ENCODE peak calls at places on chromosome 7, in six cellular contexts. One of them, this sample, is unnamed.

GRCh38 chr7:116259821-116260440 is 49.6 kb downstream of the TES start:
- DNase-seq in GM12878: no peak
- DNase-seq in transverse colon: no peak
- DNase-seq in H1: no peak
- DNase-seq in endothelial cell of umbilical vein: peak
- DNase-seq in sigmoid colon: no peak
- DNase-seq in this sample: no peak

GRCh38 chr7:75660566-75661215 is 78.0 kb downstream of the HIP1 start:
- DNase-seq in GM12878: no peak
- DNase-seq in transverse colon: no peak
- DNase-seq in H1: no peak
- DNase-seq in endothelial cell of umbilical vein: no peak
- DNase-seq in sigmoid colon: no peak
- DNase-seq in this sample: no peak

GRCh38 chr7:381211-382117 is 91.5 kb downstream of the FOXL3 start:
- DNase-seq in GM12878: no peak
- DNase-seq in transverse colon: no peak
- DNase-seq in H1: no peak
- DNase-seq in endothelial cell of umbilical vein: no peak
- DNase-seq in sigmoid colon: no peak
- DNase-seq in this sample: peak

GRCh38 chr7:48148311-48148710 is 22.9 kb upstream of the ABCA13 start:
- DNase-seq in GM12878: no peak
- DNase-seq in transverse colon: peak
- DNase-seq in H1: no peak
- DNase-seq in endothelial cell of umbilical vein: no peak
- DNase-seq in sigmoid colon: no peak
- DNase-seq in this sample: no peak

GRCh38 chr7:55467047-55467593 is 102.0 kb downstream of the LANCL2 start:
- DNase-seq in GM12878: no peak
- DNase-seq in transverse colon: no peak
- DNase-seq in H1: no peak
- DNase-seq in endothelial cell of umbilical vein: no peak
- DNase-seq in sigmoid colon: no peak
- DNase-seq in this sample: no peak

GRCh38 chr7:92461027-92462003 is 14.0 kb downstream of the GATAD1 start:
- DNase-seq in GM12878: no peak
- DNase-seq in transverse colon: peak
- DNase-seq in H1: no peak
- DNase-seq in endothelial cell of umbilical vein: peak
- DNase-seq in sigmoid colon: no peak
- DNase-seq in this sample: no peak

GRCh38 chr7:28481131-28481926 is 69.0 kb downstream of the CREB5 start:
- DNase-seq in GM12878: peak
- DNase-seq in transverse colon: no peak
- DNase-seq in H1: no peak
- DNase-seq in endothelial cell of umbilical vein: peak
- DNase-seq in sigmoid colon: no peak
- DNase-seq in this sample: no peak

GRCh38 chr7:82559203-82559805 is 115.7 kb upstream of the CACNA2D1 start:
- DNase-seq in GM12878: no peak
- DNase-seq in transverse colon: peak
- DNase-seq in H1: no peak
- DNase-seq in endothelial cell of umbilical vein: peak
- DNase-seq in sigmoid colon: no peak
- DNase-seq in this sample: no peak

GRCh38 chr7:36037121-36037662 is 115.9 kb upstream of the EEPD1 start:
- DNase-seq in GM12878: no peak
- DNase-seq in transverse colon: peak
- DNase-seq in H1: no peak
- DNase-seq in endothelial cell of umbilical vein: peak
- DNase-seq in sigmoid colon: no peak
- DNase-seq in this sample: peak

GRCh38 chr7:158113321-158114025 is 474.1 kb downstream of the PTPRN2 start:
- DNase-seq in GM12878: no peak
- DNase-seq in transverse colon: no peak
- DNase-seq in H1: no peak
- DNase-seq in endothelial cell of umbilical vein: no peak
- DNase-seq in sigmoid colon: no peak
- DNase-seq in this sample: no peak

GRCh38 chr7:112122835-112123234 is 83.4 kb downstream of the DOCK4 start:
- DNase-seq in GM12878: no peak
- DNase-seq in transverse colon: no peak
- DNase-seq in H1: no peak
- DNase-seq in endothelial cell of umbilical vein: no peak
- DNase-seq in sigmoid colon: no peak
- DNase-seq in this sample: no peak

GRCh38 chr7:22601812-22602568 is 102.0 kb upstream of the STEAP1B start:
- DNase-seq in GM12878: no peak
- DNase-seq in transverse colon: no peak
- DNase-seq in H1: no peak
- DNase-seq in endothelial cell of umbilical vein: peak
- DNase-seq in sigmoid colon: no peak
- DNase-seq in this sample: no peak

GRCh38 chr7:114793155-114793849 is 128.6 kb upstream of the MDFIC start:
- DNase-seq in GM12878: no peak
- DNase-seq in transverse colon: no peak
- DNase-seq in H1: no peak
- DNase-seq in endothelial cell of umbilical vein: peak
- DNase-seq in sigmoid colon: no peak
- DNase-seq in this sample: no peak

GRCh38 chr7:20785211-20786048 is 1.3 kb downstream of the SP8 start:
- DNase-seq in GM12878: no peak
- DNase-seq in transverse colon: no peak
- DNase-seq in H1: no peak
- DNase-seq in endothelial cell of umbilical vein: no peak
- DNase-seq in sigmoid colon: no peak
- DNase-seq in this sample: no peak

GRCh38 chr7:20786421-20786778 is 286 bp downstream of the SP8 start:
- DNase-seq in GM12878: no peak
- DNase-seq in transverse colon: no peak
- DNase-seq in H1: no peak
- DNase-seq in endothelial cell of umbilical vein: no peak
- DNase-seq in sigmoid colon: no peak
- DNase-seq in this sample: no peak

GRCh38 chr7:20786049-20786412 is 655 bp downstream of the SP8 start:
- DNase-seq in GM12878: no peak
- DNase-seq in transverse colon: no peak
- DNase-seq in H1: no peak
- DNase-seq in endothelial cell of umbilical vein: no peak
- DNase-seq in sigmoid colon: no peak
- DNase-seq in this sample: no peak

GRCh38 chr7:20787658-20788057 is 972 bp upstream of the SP8 start:
- DNase-seq in GM12878: no peak
- DNase-seq in transverse colon: no peak
- DNase-seq in H1: no peak
- DNase-seq in endothelial cell of umbilical vein: no peak
- DNase-seq in sigmoid colon: no peak
- DNase-seq in this sample: no peak

GRCh38 chr7:20786779-20787651 is at the start of gene SP8:
- DNase-seq in GM12878: no peak
- DNase-seq in transverse colon: no peak
- DNase-seq in H1: no peak
- DNase-seq in endothelial cell of umbilical vein: peak
- DNase-seq in sigmoid colon: no peak
- DNase-seq in this sample: no peak
- TF ChIP-seq POLR2A in GM12878: no peak
- TF ChIP-seq POLR2A in transverse colon: no peak
- TF ChIP-seq POLR2A in H1: no peak
- TF ChIP-seq POLR2A in endothelial cell of umbilical vein: no peak
- TF ChIP-seq POLR2A in sigmoid colon: no peak
- TF ChIP-seq POLR2A in this sample: no peak

DNA sequence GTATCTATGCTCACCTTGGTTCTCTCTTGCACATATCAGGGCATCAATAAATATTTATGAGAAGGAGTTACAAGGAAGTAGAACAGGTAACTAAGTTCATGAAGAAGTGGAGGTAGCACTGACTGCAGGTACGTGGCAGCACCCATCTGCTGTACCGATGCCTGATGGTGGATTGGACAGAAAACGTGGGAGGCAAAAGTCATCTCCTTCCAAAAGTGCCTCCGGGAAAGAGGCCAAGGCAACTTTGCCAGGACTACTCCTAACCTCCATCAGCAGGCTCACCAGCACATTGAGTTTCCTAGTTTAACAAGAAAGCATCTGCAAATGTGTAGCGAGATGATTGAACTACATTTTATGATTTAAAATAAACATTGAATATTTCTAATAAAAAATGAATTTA is 248.8 kb downstream of the ANKRD7 start:
- DNase-seq in GM12878: no peak
- DNase-seq in transverse colon: no peak
- DNase-seq in H1: no peak
- DNase-seq in endothelial cell of umbilical vein: no peak
- DNase-seq in sigmoid colon: no peak
- DNase-seq in this sample: no peak
- H3K4me3 ChIP-seq in GM12878: no peak
- H3K4me3 ChIP-seq in transverse colon: no peak
- H3K4me3 ChIP-seq in H1: no peak
- H3K4me3 ChIP-seq in endothelial cell of umbilical vein: no peak
- H3K4me3 ChIP-seq in sigmoid colon: no peak
- H3K4me3 ChIP-seq in this sample: no peak

GRCh38 chr7:99395616-99396327 is 12.6 kb downstream of the PDAP1 start:
- DNase-seq in GM12878: no peak
- DNase-seq in transverse colon: no peak
- DNase-seq in H1: no peak
- DNase-seq in endothelial cell of umbilical vein: no peak
- DNase-seq in sigmoid colon: no peak
- DNase-seq in this sample: no peak
- TF ChIP-seq POLR2AphosphoS5 in GM12878: no peak
- TF ChIP-seq POLR2AphosphoS5 in transverse colon: no peak
- TF ChIP-seq POLR2AphosphoS5 in H1: no peak
- TF ChIP-seq POLR2AphosphoS5 in endothelial cell of umbilical vein: no peak
- TF ChIP-seq POLR2AphosphoS5 in sigmoid colon: no peak
- TF ChIP-seq POLR2AphosphoS5 in this sample: no peak

GRCh38 chr7:128832880-128833147 is 2.6 kb downstream of the FLNC start:
- DNase-seq in GM12878: no peak
- DNase-seq in transverse colon: no peak
- DNase-seq in H1: no peak
- DNase-seq in endothelial cell of umbilical vein: no peak
- DNase-seq in sigmoid colon: no peak
- DNase-seq in this sample: no peak

GRCh38 chr7:128829391-128830166 is 627 bp upstream of the FLNC start:
- DNase-seq in GM12878: no peak
- DNase-seq in transverse colon: no peak
- DNase-seq in H1: no peak
- DNase-seq in endothelial cell of umbilical vein: peak
- DNase-seq in sigmoid colon: peak
- DNase-seq in this sample: no peak

GRCh38 chr7:128831178-128831993 is 1.2 kb downstream of the FLNC start:
- DNase-seq in GM12878: no peak
- DNase-seq in transverse colon: peak
- DNase-seq in H1: no peak
- DNase-seq in endothelial cell of umbilical vein: peak
- DNase-seq in sigmoid colon: peak
- DNase-seq in this sample: no peak

GRCh38 chr7:128831994-128832879 is 2.0 kb downstream of the FLNC start:
- DNase-seq in GM12878: no peak
- DNase-seq in transverse colon: no peak
- DNase-seq in H1: no peak
- DNase-seq in endothelial cell of umbilical vein: peak
- DNase-seq in sigmoid colon: peak
- DNase-seq in this sample: no peak

DNA sequence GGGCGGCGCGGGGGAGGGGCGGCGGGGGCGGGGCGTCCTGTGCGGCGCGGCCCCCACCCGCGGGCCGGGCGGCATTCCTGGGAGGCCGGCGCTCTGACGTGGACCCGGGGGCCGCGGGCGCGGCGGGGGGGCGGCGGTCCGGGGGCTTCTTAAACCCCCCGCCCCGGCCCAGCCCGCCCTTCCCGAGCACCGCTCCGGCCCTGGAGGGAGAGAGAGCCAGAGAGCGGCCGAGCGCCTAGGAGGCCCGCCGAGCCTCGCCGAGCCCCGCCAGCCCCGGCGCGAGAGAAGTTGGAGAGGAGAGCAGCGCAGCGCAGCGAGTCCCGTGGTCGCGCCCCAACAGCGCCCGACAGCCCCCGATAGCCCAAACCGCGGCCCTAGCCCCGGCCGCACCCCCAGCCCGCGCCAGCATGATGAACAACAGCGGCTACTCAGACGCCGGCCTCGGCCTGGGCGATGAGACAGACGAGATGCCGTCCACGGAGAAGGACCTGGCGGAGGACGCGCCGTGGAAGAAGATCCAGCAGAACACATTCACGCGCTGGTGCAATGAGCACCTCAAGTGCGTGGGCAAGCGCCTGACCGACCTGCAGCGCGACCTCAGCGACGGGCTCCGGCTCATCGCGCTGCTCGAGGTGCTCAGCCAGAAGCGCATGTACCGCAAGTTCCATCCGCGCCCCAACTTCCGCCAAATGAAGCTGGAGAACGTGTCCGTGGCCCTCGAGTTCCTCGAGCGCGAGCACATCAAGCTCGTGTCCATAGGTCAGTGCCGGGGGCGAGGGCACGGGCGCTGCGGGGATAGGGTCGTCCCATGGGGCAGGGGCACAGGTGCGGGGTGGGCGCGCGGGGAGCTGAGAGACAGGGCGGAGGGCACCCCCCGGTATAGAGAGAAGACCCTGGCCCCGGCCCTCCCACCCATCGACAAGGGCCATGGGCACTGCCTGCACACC is at the start of gene FLNC:
- DNase-seq in GM12878: no peak
- DNase-seq in transverse colon: peak
- DNase-seq in H1: no peak
- DNase-seq in endothelial cell of umbilical vein: peak
- DNase-seq in sigmoid colon: peak
- DNase-seq in this sample: no peak
- TF ChIP-seq POLR2A in GM12878: no peak
- TF ChIP-seq POLR2A in transverse colon: peak
- TF ChIP-seq POLR2A in H1: no peak
- TF ChIP-seq POLR2A in endothelial cell of umbilical vein: peak
- TF ChIP-seq POLR2A in sigmoid colon: peak
- TF ChIP-seq POLR2A in this sample: no peak

DNA sequence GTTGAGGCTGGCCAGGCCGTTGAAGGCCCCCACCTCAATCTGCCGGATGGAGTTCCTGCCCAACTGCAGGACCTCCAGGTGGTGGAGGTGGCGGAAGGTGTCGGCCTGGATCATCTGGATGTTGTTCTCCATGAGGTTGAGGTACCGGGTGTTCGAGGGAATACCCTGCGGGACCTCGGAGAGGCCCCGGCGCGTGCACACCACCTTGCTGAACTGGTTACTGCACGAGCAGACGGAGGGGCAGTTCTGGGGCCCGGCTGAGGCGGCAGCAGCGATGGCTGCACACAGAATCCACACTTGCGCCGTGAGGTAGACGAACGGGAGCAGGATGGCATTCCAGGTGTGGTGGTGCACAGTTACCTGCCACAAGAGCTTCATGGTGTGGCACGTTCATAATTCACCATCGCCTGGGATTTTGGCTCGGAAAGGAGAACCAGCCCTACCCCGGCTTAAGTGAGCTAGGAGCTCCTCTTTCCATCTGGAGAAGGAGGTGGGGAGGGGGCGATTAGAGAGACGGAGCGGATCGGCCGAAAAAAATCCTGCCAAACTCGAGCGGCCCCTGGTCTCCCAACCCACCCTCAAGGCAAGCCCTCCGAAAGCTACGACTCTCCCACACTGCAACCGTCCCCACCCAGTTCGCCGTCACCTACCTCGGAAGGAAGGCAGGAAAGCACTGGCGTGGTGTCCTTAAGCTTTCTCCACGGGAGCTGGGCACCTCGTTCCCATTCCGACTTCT is 806 bp downstream of the LRRC4 start:
- DNase-seq in GM12878: no peak
- DNase-seq in transverse colon: no peak
- DNase-seq in H1: no peak
- DNase-seq in endothelial cell of umbilical vein: no peak
- DNase-seq in sigmoid colon: no peak
- DNase-seq in this sample: no peak
- H3K4me3 ChIP-seq in GM12878: no peak
- H3K4me3 ChIP-seq in transverse colon: peak
- H3K4me3 ChIP-seq in H1: peak
- H3K4me3 ChIP-seq in endothelial cell of umbilical vein: no peak
- H3K4me3 ChIP-seq in sigmoid colon: peak
- H3K4me3 ChIP-seq in this sample: peak

GRCh38 chr7:12771378-12771877 is 84.0 kb downstream of the ARL4A start:
- DNase-seq in GM12878: no peak
- DNase-seq in transverse colon: peak
- DNase-seq in H1: no peak
- DNase-seq in endothelial cell of umbilical vein: peak
- DNase-seq in sigmoid colon: peak
- DNase-seq in this sample: no peak
- TF ChIP-seq POLR2AphosphoS5 in GM12878: no peak
- TF ChIP-seq POLR2AphosphoS5 in transverse colon: no peak
- TF ChIP-seq POLR2AphosphoS5 in H1: no peak
- TF ChIP-seq POLR2AphosphoS5 in endothelial cell of umbilical vein: peak
- TF ChIP-seq POLR2AphosphoS5 in sigmoid colon: peak
- TF ChIP-seq POLR2AphosphoS5 in this sample: no peak